ENCODE peak calls at places on chromosome 5, in eight cellular contexts. One of them, this sample, is unnamed.

GRCh38 chr5:170223906-170224305 is 8.9 kb upstream of the C5orf58 start:
- DNase-seq in progenitor cell of endocrine pancreas: no peak
- DNase-seq in Right ventricle myocardium superior: no peak
- DNase-seq in stimulated activated CD8-positive, alpha-beta memory T cell treated with anti-CD3 and anti-CD28 coated beads, Interleukin-4, amount 100 ng/mL, for 48 hours: no peak
- DNase-seq in stimulated activated CD4-positive, alpha-beta T cell treated with anti-CD3 and anti-CD28 coated beads, TNF-alpha, amount 100 ng/mL, for 4 hours: no peak
- DNase-seq in HT-29: no peak
- DNase-seq in memory B cell: no peak
- DNase-seq in T-helper 9 cell: no peak
- DNase-seq in this sample: no peak

GRCh38 chr5:174550026-174550425 is 174.4 kb upstream of the MSX2 start:
- DNase-seq in stimulated activated CD4-positive, alpha-beta T cell treated with anti-CD3 and anti-CD28 coated beads, TNF-alpha, amount 100 ng/mL, for 4 hours: no peak
- DNase-seq in T-helper 9 cell: no peak
- DNase-seq in progenitor cell of endocrine pancreas: no peak
- DNase-seq in Right ventricle myocardium superior: no peak
- DNase-seq in memory B cell: no peak
- DNase-seq in stimulated activated CD8-positive, alpha-beta memory T cell treated with anti-CD3 and anti-CD28 coated beads, Interleukin-4, amount 100 ng/mL, for 48 hours: no peak
- DNase-seq in HT-29: no peak
- DNase-seq in this sample: no peak

GRCh38 chr5:136246632-136247031 is 53.7 kb upstream of the SMIM32 start:
- DNase-seq in Right ventricle myocardium superior: no peak
- DNase-seq in T-helper 9 cell: no peak
- DNase-seq in stimulated activated CD4-positive, alpha-beta T cell treated with anti-CD3 and anti-CD28 coated beads, TNF-alpha, amount 100 ng/mL, for 4 hours: no peak
- DNase-seq in HT-29: no peak
- DNase-seq in memory B cell: no peak
- DNase-seq in progenitor cell of endocrine pancreas: no peak
- DNase-seq in stimulated activated CD8-positive, alpha-beta memory T cell treated with anti-CD3 and anti-CD28 coated beads, Interleukin-4, amount 100 ng/mL, for 48 hours: no peak
- DNase-seq in this sample: no peak

GRCh38 chr5:36073595-36074216 is 7.0 kb upstream of the UGT3A2 start:
- DNase-seq in T-helper 9 cell: no peak
- DNase-seq in stimulated activated CD8-positive, alpha-beta memory T cell treated with anti-CD3 and anti-CD28 coated beads, Interleukin-4, amount 100 ng/mL, for 48 hours: no peak
- DNase-seq in Right ventricle myocardium superior: no peak
- DNase-seq in HT-29: peak; percentile 28
- DNase-seq in memory B cell: no peak
- DNase-seq in progenitor cell of endocrine pancreas: no peak
- DNase-seq in stimulated activated CD4-positive, alpha-beta T cell treated with anti-CD3 and anti-CD28 coated beads, TNF-alpha, amount 100 ng/mL, for 4 hours: no peak
- DNase-seq in this sample: no peak

GRCh38 chr5:76954383-76954763 is 1.5 kb downstream of the CRHBP start:
- DNase-seq in progenitor cell of endocrine pancreas: no peak
- DNase-seq in memory B cell: no peak
- DNase-seq in T-helper 9 cell: no peak
- DNase-seq in stimulated activated CD4-positive, alpha-beta T cell treated with anti-CD3 and anti-CD28 coated beads, TNF-alpha, amount 100 ng/mL, for 4 hours: no peak
- DNase-seq in HT-29: no peak
- DNase-seq in Right ventricle myocardium superior: no peak
- DNase-seq in stimulated activated CD8-positive, alpha-beta memory T cell treated with anti-CD3 and anti-CD28 coated beads, Interleukin-4, amount 100 ng/mL, for 48 hours: no peak
- DNase-seq in this sample: no peak

GRCh38 chr5:75734913-75735789 is 17.9 kb upstream of the POC5 start:
- DNase-seq in HT-29: peak; percentile 77
- DNase-seq in stimulated activated CD4-positive, alpha-beta T cell treated with anti-CD3 and anti-CD28 coated beads, TNF-alpha, amount 100 ng/mL, for 4 hours: no peak
- DNase-seq in stimulated activated CD8-positive, alpha-beta memory T cell treated with anti-CD3 and anti-CD28 coated beads, Interleukin-4, amount 100 ng/mL, for 48 hours: no peak
- DNase-seq in T-helper 9 cell: no peak
- DNase-seq in Right ventricle myocardium superior: no peak
- DNase-seq in progenitor cell of endocrine pancreas: no peak
- DNase-seq in memory B cell: no peak
- DNase-seq in this sample: no peak

GRCh38 chr5:38940230-38940858 is 94.5 kb downstream of the OSMR start:
- DNase-seq in T-helper 9 cell: no peak
- DNase-seq in stimulated activated CD8-positive, alpha-beta memory T cell treated with anti-CD3 and anti-CD28 coated beads, Interleukin-4, amount 100 ng/mL, for 48 hours: no peak
- DNase-seq in Right ventricle myocardium superior: no peak
- DNase-seq in progenitor cell of endocrine pancreas: no peak
- DNase-seq in memory B cell: no peak
- DNase-seq in stimulated activated CD4-positive, alpha-beta T cell treated with anti-CD3 and anti-CD28 coated beads, TNF-alpha, amount 100 ng/mL, for 4 hours: no peak
- DNase-seq in HT-29: no peak
- DNase-seq in this sample: no peak

GRCh38 chr5:119275873-119276214 is 80.0 kb upstream of the TNFAIP8 start:
- DNase-seq in stimulated activated CD8-positive, alpha-beta memory T cell treated with anti-CD3 and anti-CD28 coated beads, Interleukin-4, amount 100 ng/mL, for 48 hours: no peak
- DNase-seq in T-helper 9 cell: no peak
- DNase-seq in progenitor cell of endocrine pancreas: no peak
- DNase-seq in HT-29: no peak
- DNase-seq in memory B cell: peak; percentile 49
- DNase-seq in Right ventricle myocardium superior: no peak
- DNase-seq in stimulated activated CD4-positive, alpha-beta T cell treated with anti-CD3 and anti-CD28 coated beads, TNF-alpha, amount 100 ng/mL, for 4 hours: no peak
- DNase-seq in this sample: no peak

GRCh38 chr5:59209758-59210359 is 627.0 kb downstream of the RAB3C start:
- DNase-seq in stimulated activated CD4-positive, alpha-beta T cell treated with anti-CD3 and anti-CD28 coated beads, TNF-alpha, amount 100 ng/mL, for 4 hours: no peak
- DNase-seq in HT-29: no peak
- DNase-seq in memory B cell: no peak
- DNase-seq in progenitor cell of endocrine pancreas: no peak
- DNase-seq in T-helper 9 cell: no peak
- DNase-seq in Right ventricle myocardium superior: no peak
- DNase-seq in stimulated activated CD8-positive, alpha-beta memory T cell treated with anti-CD3 and anti-CD28 coated beads, Interleukin-4, amount 100 ng/mL, for 48 hours: no peak
- DNase-seq in this sample: no peak

GRCh38 chr5:149289307-149289706 is 17.6 kb downstream of the AFAP1L1 start:
- DNase-seq in Right ventricle myocardium superior: no peak
- DNase-seq in stimulated activated CD8-positive, alpha-beta memory T cell treated with anti-CD3 and anti-CD28 coated beads, Interleukin-4, amount 100 ng/mL, for 48 hours: no peak
- DNase-seq in HT-29: no peak
- DNase-seq in stimulated activated CD4-positive, alpha-beta T cell treated with anti-CD3 and anti-CD28 coated beads, TNF-alpha, amount 100 ng/mL, for 4 hours: no peak
- DNase-seq in memory B cell: no peak
- DNase-seq in T-helper 9 cell: no peak
- DNase-seq in progenitor cell of endocrine pancreas: no peak
- DNase-seq in this sample: no peak

GRCh38 chr5:122156724-122157325 is 27.5 kb downstream of the ZNF474 start:
- DNase-seq in stimulated activated CD4-positive, alpha-beta T cell treated with anti-CD3 and anti-CD28 coated beads, TNF-alpha, amount 100 ng/mL, for 4 hours: no peak
- DNase-seq in progenitor cell of endocrine pancreas: no peak
- DNase-seq in HT-29: peak; percentile 63
- DNase-seq in stimulated activated CD8-positive, alpha-beta memory T cell treated with anti-CD3 and anti-CD28 coated beads, Interleukin-4, amount 100 ng/mL, for 48 hours: no peak
- DNase-seq in Right ventricle myocardium superior: no peak
- DNase-seq in T-helper 9 cell: no peak
- DNase-seq in memory B cell: no peak
- DNase-seq in this sample: no peak